ENCODE peak calls at places on chromosomes 4 and X, in ten cellular contexts. S is NCI-H1092 treated with DMSO at 0.1 percent for 48 hours; J is activated CD8-positive, alpha-beta memory T cell treated with anti-CD3 and anti-CD28 coated beads for 48 hours; Q is SHP77; W is foreskin fibroblast; Y is iPS-NIHi11; F is transverse colon; M is left ventricle myocardium inferior; T is GOT3; L is KBM-7. G is an unnamed sample.

GRCh38 chrX:9163153-9163790 is 129.3 kb upstream of the FAM9B start:
- DNase-seq in J (no peak), F (no peak), S (peak; percentile 47), T (no peak), Y (no peak), W (peak; percentile 47), Q (peak; percentile 4), M (no peak), L (no peak), G (no peak)

GRCh38 chr4:89257376-89257775 is 50.2 kb downstream of the GPRIN3 start:
- DNase-seq in L (no peak), M (no peak), Q (no peak), W (no peak), Y (no peak), S (no peak), T (no peak), F (no peak), J (no peak), G (peak; percentile 54)

GRCh38 chrX:153669174-153669890 is 4.3 kb downstream of the PNCK start:
- DNase-seq in T (no peak), L (peak; percentile 83), Q (no peak), S (no peak), J (no peak), F (no peak), Y (peak; percentile 65), M (no peak), W (peak; percentile 25), G (no peak)

GRCh38 chr4:142886566-142886965 is 40.5 kb upstream of the INPP4B start:
- DNase-seq in W (no peak), M (no peak), T (no peak), Q (no peak), J (no peak), Y (no peak), L (no peak), S (no peak), F (no peak), G (no peak)

GRCh38 chr4:108359130-108359709 is 190.5 kb upstream of the LEF1 start:
- DNase-seq in F (no peak), L (no peak), T (no peak), M (no peak), S (no peak), Q (no peak), Y (no peak), W (no peak), J (no peak), G (no peak)

GRCh38 chrX:134569306-134569705 is 89.0 kb downstream of the PLAC1 start:
- DNase-seq in M (no peak), Y (no peak), T (no peak), W (no peak), J (no peak), L (no peak), Q (no peak), S (no peak), F (no peak), G (no peak)

GRCh38 chrX:73916931-73917657 is 354.1 kb downstream of the CHIC1 start:
- DNase-seq in Q (no peak), S (no peak), W (peak; percentile 86), M (no peak), L (no peak), Y (peak; percentile 49), F (no peak), J (no peak), T (no peak), G (no peak)

GRCh38 chrX:129771266-129771995 is 8.3 kb upstream of the SASH3 start:
- DNase-seq in J (no peak), W (no peak), Y (no peak), M (no peak), Q (no peak), S (no peak), T (no peak), F (no peak), L (no peak), G (no peak)

GRCh38 chrX:136708348-136708747 is 60.4 kb downstream of the CD40LG start:
- DNase-seq in S (no peak), W (peak; percentile 24), L (no peak), Q (no peak), J (no peak), F (no peak), T (no peak), Y (no peak), M (no peak), G (no peak)

GRCh38 chr4:148444296-148445070 is 2.3 kb upstream of the NR3C2 start:
- DNase-seq in F (peak; percentile 40), L (peak; percentile 19), T (no peak), W (peak; percentile 40), Y (peak; percentile 41), S (no peak), J (peak; percentile 19), M (peak; percentile 27), Q (no peak), G (peak; percentile 34)

G was measured in cerebellar cortex.